ENCODE peak calls at places on chromosome 5, in six cellular contexts. W is stomach; S is astrocyte of the cerebellum; J is cardiac fibroblast; R is CD4-positive, alpha-beta T cell; O is dorsolateral prefrontal cortex. A is an unnamed sample.

GRCh38 chr5:149062371-149063016 is 368 bp downstream of the SH3TC2 start:
- DNase-seq in W (no peak), R (no peak), J (peak), O (no peak), S (no peak), A (no peak)

GRCh38 chr5:155303134-155303533 is 289.6 kb downstream of the KIF4B start:
- DNase-seq in R (no peak), J (no peak), W (no peak), O (no peak), S (no peak), A (no peak)

GRCh38 chr5:117054808-117055398 is 480.3 kb upstream of the SEMA6A start:
- DNase-seq in J (no peak), W (no peak), O (no peak), R (no peak), S (no peak), A (no peak)

GRCh38 chr5:73142035-73142434 is 21.7 kb downstream of the TMEM171 start:
- DNase-seq in R (no peak), W (no peak), J (no peak), S (no peak), O (no peak), A (no peak)

GRCh38 chr5:141882594-141883183 is 4.5 kb upstream of the PCDH1 start:
- DNase-seq in J (no peak), S (no peak), O (peak), W (no peak), R (no peak), A (no peak)

GRCh38 chr5:65137631-65138030 is 344.1 kb downstream of the ADAMTS6 start:
- DNase-seq in R (no peak), W (no peak), O (no peak), J (peak), S (no peak), A (no peak)

GRCh38 chr5:175548899-175549311 is 70.5 kb downstream of the SFXN1 start:
- DNase-seq in O (no peak), S (no peak), W (no peak), J (no peak), R (no peak), A (no peak)

GRCh38 chr5:170389250-170389902 is at the start of gene KCNMB1:
- DNase-seq in J (no peak), S (no peak), R (no peak), W (no peak), O (no peak), A (no peak)

GRCh38 chr5:131720714-131721113 is 76.1 kb downstream of the FNIP1 start:
- DNase-seq in S (peak), W (no peak), R (no peak), O (no peak), J (no peak), A (no peak)

DNA sequence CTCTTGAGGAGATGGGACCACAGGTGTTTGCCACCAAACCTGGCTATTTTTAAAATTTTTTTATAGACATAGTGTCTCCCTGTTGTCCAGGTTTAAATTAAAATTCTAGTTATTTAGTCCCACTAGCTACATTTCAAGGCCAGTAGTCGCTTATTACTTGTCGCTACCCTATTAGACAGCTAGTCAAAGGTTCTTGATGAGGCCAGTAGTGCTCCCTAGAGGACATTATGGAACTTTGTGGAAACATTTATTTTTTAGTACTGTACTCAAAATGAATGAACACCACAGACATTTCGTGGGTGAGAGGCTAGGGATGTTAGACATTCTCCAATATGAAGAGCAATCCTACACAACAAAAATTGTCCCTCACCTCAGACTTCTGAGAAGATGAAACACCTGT is 14.4 kb upstream of the GRXCR2 start:
- DNase-seq in S (no peak), J (peak), W (no peak), O (no peak), R (no peak), A (no peak)
- TF ChIP-seq CTCF in S (no peak), J (no peak), W (no peak), O (no peak), R (no peak), A (no peak)

GRCh38 chr5:66814146-66814991 is 218.2 kb downstream of the MAST4 start:
- DNase-seq in W (no peak), O (peak), J (peak), R (no peak), S (peak), A (no peak)
- TF ChIP-seq CTCF in W (peak), O (peak), J (peak), R (peak), S (peak), A (peak)

DNA sequence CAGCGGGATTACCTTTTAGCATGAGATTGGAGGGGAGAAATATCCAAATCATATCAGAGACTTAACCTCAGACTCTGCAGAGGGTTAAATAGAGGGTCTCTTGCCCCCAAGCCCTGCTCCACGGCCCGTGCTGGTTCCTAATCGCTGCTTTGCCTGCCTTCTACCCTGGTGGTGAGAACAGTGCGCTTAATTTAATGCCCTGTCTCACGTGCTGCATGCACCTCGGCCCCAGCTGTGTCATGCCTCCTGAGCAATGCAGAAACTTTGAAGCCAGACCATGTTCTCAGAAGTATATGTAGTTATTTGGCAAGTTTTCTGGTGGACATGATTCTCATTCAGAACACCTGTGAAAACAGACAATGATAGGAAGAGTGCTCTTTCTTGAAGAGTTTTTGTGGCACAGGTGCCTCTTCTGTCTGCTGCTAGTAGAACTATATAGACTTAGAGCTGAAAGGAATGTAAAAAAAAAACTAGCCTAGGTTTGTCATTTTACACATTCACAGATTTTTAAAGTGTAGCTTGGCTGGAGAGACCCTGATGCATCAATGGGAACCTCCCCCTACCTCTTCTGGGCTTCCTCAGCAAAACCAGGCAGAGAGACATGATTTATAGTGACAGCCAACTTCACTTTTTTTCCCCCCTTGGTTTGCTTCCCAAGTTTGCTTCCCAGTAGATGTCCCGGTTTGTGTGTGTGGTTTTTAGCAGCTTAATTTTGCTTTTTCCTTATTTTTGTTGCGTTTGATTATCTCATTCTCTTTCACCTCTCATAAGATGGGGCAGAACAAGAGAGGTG is 1.6 kb downstream of the OTULIN start:
- DNase-seq in R (peak), S (no peak), W (no peak), O (no peak), J (no peak), A (no peak)
- TF ChIP-seq CTCF in R (peak), S (peak), W (no peak), O (no peak), J (no peak), A (peak)

GRCh38 chr5:55171471-55171870 is 1.5 kb downstream of the CDC20B start:
- DNase-seq in S (no peak), J (no peak), R (no peak), W (no peak), O (no peak), A (no peak)
- TF ChIP-seq CTCF in S (no peak), J (no peak), R (no peak), W (no peak), O (no peak), A (no peak)

DNA sequence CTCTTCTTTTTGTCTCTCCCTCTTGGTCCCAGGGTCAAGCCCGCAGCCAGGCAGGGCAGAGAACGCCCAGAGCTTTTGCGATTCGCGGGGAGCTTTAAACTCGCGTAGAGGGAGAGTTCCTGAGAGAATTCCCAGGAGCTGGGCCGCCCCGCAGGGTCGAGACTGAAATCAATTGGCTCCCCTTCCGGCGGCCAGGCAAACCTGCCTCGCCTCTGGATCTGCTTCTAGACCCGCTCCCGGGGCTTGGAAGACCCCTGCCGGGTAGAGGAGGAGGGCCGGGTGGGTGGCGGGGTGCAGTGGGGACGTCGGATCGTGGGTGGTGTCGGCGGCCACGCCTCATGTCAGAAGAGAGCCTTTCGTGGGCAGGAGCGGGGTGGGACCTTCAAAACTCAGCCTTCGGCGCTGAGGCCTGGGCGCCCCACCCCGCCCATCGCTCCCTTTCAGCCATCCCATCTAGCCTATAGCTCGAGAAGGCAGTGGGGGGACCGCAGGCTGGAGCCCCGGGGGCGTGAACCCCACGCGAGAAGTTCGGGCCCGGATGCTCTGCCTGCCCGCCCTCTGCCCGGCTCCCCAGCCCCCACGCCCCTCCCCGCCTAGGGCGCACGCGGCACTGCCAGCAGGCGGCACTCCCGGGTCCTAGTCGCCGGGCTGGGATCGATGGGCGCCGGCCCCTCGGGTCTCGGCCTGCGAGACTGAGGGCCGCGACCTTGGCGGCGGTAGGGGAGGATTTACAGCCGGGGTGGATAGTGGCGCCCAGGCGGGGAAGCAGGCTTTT is 6.1 kb downstream of the PRDM6 start:
- DNase-seq in S (no peak), W (no peak), J (no peak), R (no peak), O (no peak), A (no peak)
- TF ChIP-seq CTCF in S (peak), W (no peak), J (no peak), R (no peak), O (no peak), A (peak)

DNA sequence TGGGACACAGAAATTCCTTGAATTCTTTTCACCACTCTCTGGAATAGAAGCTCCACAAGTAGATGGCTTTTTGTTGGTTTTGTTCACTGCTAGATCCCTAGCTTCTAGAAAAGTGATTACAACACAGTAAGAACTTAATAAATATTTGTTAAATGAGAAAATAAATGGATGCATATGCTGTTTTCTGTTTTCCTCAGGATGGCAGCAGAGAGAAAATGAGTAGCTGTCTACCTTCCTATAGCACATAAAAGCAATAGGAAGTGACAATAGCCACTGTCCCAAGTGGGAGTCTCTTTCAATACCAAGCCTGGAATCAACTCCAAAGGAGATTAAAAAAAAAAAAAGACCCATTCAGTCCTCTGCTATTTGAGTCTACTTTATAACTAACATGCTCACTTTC is 100.6 kb upstream of the NREP start:
- DNase-seq in O (no peak), W (no peak), S (no peak), J (peak), R (no peak), A (no peak)
- TF ChIP-seq CTCF in O (no peak), W (no peak), S (peak), J (peak), R (no peak), A (peak)

GRCh38 chr5:139711067-139711851 is 63.1 kb downstream of the CXXC5 start:
- DNase-seq in S (no peak), J (no peak), R (peak), O (peak), W (no peak), A (no peak)
- TF ChIP-seq CTCF in S (no peak), J (no peak), R (no peak), O (peak), W (no peak), A (peak)

DNA sequence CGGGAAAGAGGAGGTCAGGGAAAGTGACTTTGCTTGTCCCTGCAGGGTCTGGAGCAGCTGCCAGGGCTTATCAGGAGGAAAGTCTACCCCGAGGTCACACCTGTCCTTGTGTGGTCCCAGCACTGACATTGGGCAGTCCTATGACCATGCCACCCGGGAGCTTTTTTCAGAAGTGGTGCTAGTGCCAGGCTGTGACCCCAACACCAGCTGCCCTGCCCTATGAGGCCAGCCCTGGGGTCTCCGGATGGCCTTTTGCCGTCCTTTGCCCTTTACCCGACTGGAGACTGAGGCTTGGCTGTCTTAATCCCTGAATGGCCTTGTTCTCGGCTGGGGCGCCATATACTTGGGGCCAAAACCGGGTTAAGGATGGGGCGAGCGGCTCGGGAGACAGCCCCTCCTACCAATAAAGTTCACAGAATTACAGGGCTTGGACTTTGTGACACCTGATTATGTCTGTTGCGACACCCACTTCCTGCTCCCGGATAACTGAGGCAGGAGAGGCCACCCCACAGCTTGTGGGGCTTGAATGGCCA is 22.2 kb upstream of the SLC9A3 start:
- DNase-seq in R (no peak), O (no peak), J (no peak), S (no peak), W (peak), A (no peak)
- TF ChIP-seq CTCF in R (no peak), O (no peak), J (no peak), S (no peak), W (no peak), A (no peak)

A was measured in chondrocyte.